ENCODE peak calls at places on chromosomes 7 and 10, in eight cellular contexts. J is stimulated activated naive B cell treated with anti-CD40 and anti-IgM and Interleukin-4, amounts not matched to agents 10 μg/mL and 1 μg/mL and 100 μg/mL, for 72 hours; V is stimulated activated CD4-positive, alpha-beta T cell treated with anti-CD3 and anti-CD28 coated beads, Interleukin-2, amount 100 ng/mL, for 24 hours; Z is effector CD8-positive, alpha-beta T cell; K is stromal cell of bone marrow; A is left cardiac atrium; C is SW 1271; U is kidney. Q is an unnamed sample.
A peak's percentile ranks its signal among the peaks of the same experiment; 100 is the strongest.

GRCh38 chr10:80200687-80201086 is 4.7 kb downstream of the ANXA11 start:
- DNase-seq in J (no peak), V (peak; percentile 15), Z (no peak), K (no peak), A (no peak), C (no peak), U (no peak), Q (no peak)

GRCh38 chr7:70071786-70072185 is 473.5 kb downstream of the AUTS2 start:
- DNase-seq in J (no peak), V (no peak), Z (no peak), K (no peak), A (no peak), C (no peak), U (no peak), Q (no peak)

GRCh38 chr7:29424984-29425309 is 138.7 kb upstream of the PRR15 start:
- DNase-seq in J (no peak), V (no peak), Z (no peak), K (no peak), A (no peak), C (no peak), U (no peak), Q (no peak)

GRCh38 chr7:43077732-43078391 is 34.6 kb upstream of the HECW1 start:
- DNase-seq in J (no peak), V (no peak), Z (no peak), K (no peak), A (no peak), C (no peak), U (no peak), Q (peak; percentile 39)

GRCh38 chr7:157357129-157358040 is 20.6 kb downstream of the DNAJB6 start:
- DNase-seq in J (no peak), V (no peak), Z (no peak), K (no peak), A (no peak), C (no peak), U (no peak), Q (no peak)

GRCh38 chr7:143362126-143362961 is at the start of gene FAM131B:
- DNase-seq in J (no peak), V (peak; percentile 35), Z (no peak), K (no peak), A (no peak), C (no peak), U (peak; percentile 77), Q (peak; percentile 47)

GRCh38 chr10:5293691-5294550 is 70.8 kb upstream of the UCN3 start:
- DNase-seq in J (peak; percentile 16), V (peak; percentile 31), Z (no peak), K (no peak), A (peak; percentile 67), C (no peak), U (no peak), Q (peak; percentile 64)

GRCh38 chr10:69051303-69051702 is 36.6 kb upstream of the SRGN start:
- DNase-seq in J (peak; percentile 65), V (no peak), Z (no peak), K (no peak), A (no peak), C (no peak), U (peak; percentile 78), Q (peak; percentile 68)

GRCh38 chr7:22851140-22851539 is 28.5 kb upstream of the TOMM7 start:
- DNase-seq in J (no peak), V (no peak), Z (no peak), K (no peak), A (no peak), C (no peak), U (no peak), Q (peak; percentile 77)

GRCh38 chr7:50363327-50364060 is 59.0 kb downstream of the IKZF1 start:
- DNase-seq in J (no peak), V (no peak), Z (no peak), K (no peak), A (no peak), C (no peak), U (no peak), Q (no peak)

GRCh38 chr10:92850186-92850585 is 1.9 kb downstream of the EXOC6 start:
- DNase-seq in J (no peak), V (no peak), Z (no peak), K (no peak), A (no peak), C (no peak), U (no peak), Q (no peak)

GRCh38 chr7:95980073-95980655 is 207.8 kb downstream of the DYNC1I1 start:
- DNase-seq in J (no peak), V (no peak), Z (no peak), K (no peak), A (no peak), C (no peak), U (no peak), Q (no peak)

GRCh38 chr7:151696738-151697514 is 177.2 kb upstream of the RHEB start:
- DNase-seq in J (no peak), V (no peak), Z (no peak), K (no peak), A (peak; percentile 57), C (no peak), U (peak; percentile 69), Q (no peak)

GRCh38 chr7:94154182-94154581 is 150.0 kb upstream of the BET1 start:
- DNase-seq in J (no peak), V (no peak), Z (no peak), K (no peak), A (no peak), C (no peak), U (no peak), Q (no peak)

GRCh38 chr10:1299041-1299726 is 243.0 kb downstream of the WDR37 start:
- DNase-seq in J (no peak), V (no peak), Z (no peak), K (no peak), A (no peak), C (no peak), U (no peak), Q (no peak)

GRCh38 chr7:148340438-148340837 is 250.1 kb upstream of the C7orf33 start:
- DNase-seq in J (no peak), V (no peak), Z (no peak), K (no peak), A (no peak), C (no peak), U (no peak), Q (no peak)